ENCODE peak calls at places on chromosomes 3 and 15, in six cellular contexts. R, D, F, Y, I and L are unnamed samples.

GRCh38 chr15:67937153-67937761 is 97.4 kb upstream of the RNU6-1 start:
- DNase-seq in R (no peak), D (no peak), F (no peak), Y (no peak), I (peak; percentile 64), L (no peak)

GRCh38 chr3:119580148-119580760 is 962 bp downstream of the ADPRH start:
- DNase-seq in R (peak; percentile 60), D (no peak), F (no peak), Y (no peak), I (no peak), L (no peak)

GRCh38 chr15:67479781-67480180 is 41.1 kb upstream of the C15orf61 start:
- DNase-seq in R (no peak), D (no peak), F (no peak), Y (no peak), I (no peak), L (no peak)

GRCh38 chr15:66008920-66009572 is 139.8 kb downstream of the RAB11A start:
- DNase-seq in R (no peak), D (no peak), F (no peak), Y (no peak), I (peak; percentile 71), L (no peak)

GRCh38 chr3:179750720-179751328 is 98.0 kb downstream of the USP13 start:
- DNase-seq in R (no peak), D (peak; percentile 40), F (peak; percentile 32), Y (no peak), I (peak; percentile 60), L (no peak)

GRCh38 chr3:124832782-124833709 is 54.1 kb downstream of the ITGB5 start:
- DNase-seq in R (no peak), D (no peak), F (no peak), Y (no peak), I (peak; percentile 48), L (no peak)

GRCh38 chr15:64630403-64631107 is 144.8 kb downstream of the RBPMS2 start:
- DNase-seq in R (no peak), D (no peak), F (no peak), Y (no peak), I (no peak), L (no peak)

GRCh38 chr3:110423276-110423675 is 648.3 kb upstream of the NECTIN3 start:
- DNase-seq in R (no peak), D (no peak), F (no peak), Y (no peak), I (no peak), L (no peak)

GRCh38 chr3:37181766-37182165 is 7.4 kb upstream of the LRRFIP2 start:
- DNase-seq in R (no peak), D (no peak), F (no peak), Y (no peak), I (peak; percentile 61), L (no peak)

GRCh38 chr3:122661633-122662032 is 19.0 kb upstream of the PARP14 start:
- DNase-seq in R (no peak), D (no peak), F (no peak), Y (no peak), I (no peak), L (no peak)

GRCh38 chr3:67357610-67358458 is 296.6 kb downstream of the SUCLG2 start:
- DNase-seq in R (no peak), D (peak; percentile 29), F (no peak), Y (no peak), I (peak; percentile 48), L (no peak)

GRCh38 chr3:117788086-117788485 is 1078.5 kb downstream of the TUSC7 start:
- DNase-seq in R (no peak), D (no peak), F (no peak), Y (no peak), I (peak; percentile 5), L (no peak)

GRCh38 chr15:31266712-31267111 is 59.9 kb upstream of the KLF13 start:
- DNase-seq in R (peak; percentile 40), D (no peak), F (no peak), Y (no peak), I (no peak), L (no peak)

GRCh38 chr15:80779658-80780415 is 667 bp downstream of the CEMIP start:
- DNase-seq in R (no peak), D (peak; percentile 44), F (no peak), Y (no peak), I (peak; percentile 48), L (no peak)

GRCh38 chr3:49022751-49023171 is 840 bp downstream of the NDUFAF3 start:
- DNase-seq in R (no peak), D (no peak), F (no peak), Y (no peak), I (peak; percentile 49), L (no peak)

GRCh38 chr15:63501256-63502089 is 2.9 kb upstream of the USP3 start:
- DNase-seq in R (peak; percentile 91), D (peak; percentile 42), F (no peak), Y (no peak), I (peak; percentile 79), L (peak; percentile 42)